ENCODE peak calls at places on chromosomes 5 and 9, in seven cellular contexts. U is colonic mucosa, O is breast epithelium, P is endodermal cell, R is Peyer's patch, L is mesendoderm, S is OCI-LY7. Q is an unnamed sample.
A peak's percentile ranks its signal among the peaks of the same experiment; 100 is the strongest.

GRCh38 chr5:61675015-61675692 is 343.1 kb downstream of the ZSWIM6 start:
- DNase-seq in U (peak; percentile 50), O (no peak), P (peak; percentile 61), R (no peak), L (peak; percentile 50), S (no peak), Q (no peak)

GRCh38 chr9:120901704-120902103 is 24.7 kb upstream of the PHF19 start:
- DNase-seq in U (no peak), O (no peak), P (no peak), R (no peak), L (no peak), S (peak; percentile 75), Q (no peak)

GRCh38 chr9:131583836-131584555 is 38.7 kb downstream of the PRRT1B start:
- DNase-seq in U (no peak), O (no peak), P (peak; percentile 34), R (no peak), L (no peak), S (no peak), Q (peak; percentile 14)

GRCh38 chr9:70043689-70044449 is at the start of gene MAMDC2:
- DNase-seq in U (peak; percentile 32), O (peak; percentile 46), P (peak; percentile 86), R (peak; percentile 58), L (peak; percentile 73), S (no peak), Q (peak; percentile 57)

GRCh38 chr9:25350011-25350410 is 328.2 kb downstream of the TUSC1 start:
- DNase-seq in U (no peak), O (no peak), P (no peak), R (no peak), L (no peak), S (peak; percentile 21), Q (no peak)

GRCh38 chr5:14598225-14598624 is 16.6 kb downstream of the OTULINL start:
- DNase-seq in U (no peak), O (no peak), P (no peak), R (no peak), L (no peak), S (no peak), Q (no peak)

GRCh38 chr5:5474961-5475360 is 52.5 kb downstream of the ICE1 start:
- DNase-seq in U (no peak), O (no peak), P (no peak), R (no peak), L (no peak), S (no peak), Q (no peak)

GRCh38 chr5:171534009-171534895 is 114.8 kb downstream of the FGF18 start:
- DNase-seq in U (no peak), O (no peak), P (no peak), R (no peak), L (peak; percentile 46), S (no peak), Q (no peak)

GRCh38 chr9:130443840-130444492 is 795 bp upstream of the ASS1 start:
- DNase-seq in U (peak; percentile 42), O (no peak), P (no peak), R (no peak), L (no peak), S (no peak), Q (no peak)

GRCh38 chr9:5364294-5364990 is 24.8 kb upstream of the RLN1 start:
- DNase-seq in U (no peak), O (no peak), P (no peak), R (no peak), L (no peak), S (no peak), Q (no peak)

GRCh38 chr5:164298165-164298564 is 792.7 kb downstream of the MAT2B start:
- DNase-seq in U (no peak), O (no peak), P (no peak), R (no peak), L (no peak), S (no peak), Q (no peak)

GRCh38 chr5:32323741-32324140 is 11.0 kb upstream of the MTMR12 start:
- DNase-seq in U (no peak), O (no peak), P (peak; percentile 62), R (no peak), L (peak; percentile 26), S (no peak), Q (no peak)

GRCh38 chr5:142789206-142789605 is 19.0 kb downstream of the ARHGAP26 start:
- DNase-seq in U (no peak), O (no peak), P (no peak), R (no peak), L (no peak), S (no peak), Q (no peak)

GRCh38 chr9:97934321-97935115 is 3.5 kb downstream of the HEMGN start:
- DNase-seq in U (no peak), O (no peak), P (peak; percentile 59), R (no peak), L (peak; percentile 26), S (peak; percentile 76), Q (no peak)

GRCh38 chr5:64746446-64746845 is 22.0 kb downstream of the SREK1IP1 start:
- DNase-seq in U (no peak), O (no peak), P (no peak), R (no peak), L (no peak), S (no peak), Q (no peak)

GRCh38 chr9:17398351-17398750 is 180.5 kb upstream of the SH3GL2 start:
- DNase-seq in U (no peak), O (no peak), P (no peak), R (no peak), L (peak; percentile 18), S (no peak), Q (no peak)

GRCh38 chr9:29691758-29692407 is 2118.6 kb upstream of the C9orf72 start:
- DNase-seq in U (no peak), O (no peak), P (peak; percentile 88), R (no peak), L (peak; percentile 87), S (peak; percentile 16), Q (no peak)

GRCh38 chr9:135666534-135667402 is 3.7 kb downstream of the LCN9 start:
- DNase-seq in U (no peak), O (no peak), P (no peak), R (peak; percentile 22), L (no peak), S (no peak), Q (no peak)

GRCh38 chr5:108481355-108481931 is 99.5 kb upstream of the FBXL17 start:
- DNase-seq in U (no peak), O (no peak), P (peak; percentile 54), R (no peak), L (peak; percentile 77), S (peak; percentile 33), Q (no peak)

GRCh38 chr5:123554601-123555000 is 42.6 kb downstream of the CSNK1G3 start:
- DNase-seq in U (no peak), O (no peak), P (no peak), R (no peak), L (peak; percentile 34), S (no peak), Q (no peak)

DNA sequence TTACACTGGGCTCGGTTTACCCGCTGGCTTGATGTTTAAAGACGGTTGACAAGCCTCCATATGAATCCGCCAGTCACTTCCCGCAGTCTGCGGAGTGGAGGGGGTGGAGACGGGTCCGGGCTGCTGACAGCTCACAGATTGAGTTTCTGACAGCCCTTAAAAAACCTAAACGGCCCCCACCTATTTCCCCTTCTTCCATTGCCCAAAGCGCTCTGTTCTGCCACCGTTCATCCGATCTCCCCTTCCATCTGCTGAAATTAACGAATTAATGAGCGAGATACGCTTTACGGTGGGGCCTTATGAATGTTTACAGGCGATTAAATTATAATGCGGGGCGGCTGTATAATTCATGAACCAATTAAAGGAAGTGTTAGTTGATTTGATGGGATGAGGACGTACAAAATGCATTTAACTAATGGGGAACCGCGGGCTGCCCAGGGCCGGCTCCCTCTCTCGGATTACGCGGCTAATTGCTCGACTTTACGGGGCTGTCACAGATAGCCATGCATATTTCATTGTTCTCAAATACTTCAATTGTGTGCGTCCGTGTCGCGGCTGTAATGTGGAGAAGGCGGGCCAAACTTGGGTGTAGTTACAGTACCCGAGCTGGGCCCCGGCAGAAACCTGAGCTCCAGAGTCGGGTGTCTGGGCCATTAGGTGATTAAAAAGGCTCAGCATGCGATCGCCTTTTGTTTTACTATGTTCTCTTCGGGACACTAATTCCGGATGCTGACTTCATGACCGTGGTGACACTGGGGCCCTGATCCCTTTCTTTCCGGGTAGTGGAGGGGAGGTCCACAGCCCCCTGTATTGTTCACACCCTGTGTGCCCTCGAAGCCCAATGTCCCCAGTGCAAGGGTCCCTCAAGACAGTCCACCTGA is 74.9 kb downstream of the GTF3C4 start:
- DNase-seq in U (no peak), O (no peak), P (peak; percentile 80), R (no peak), L (peak; percentile 56), S (no peak), Q (no peak)
- H3K4me3 ChIP-seq in U (no peak overlapping the region), O (no peak overlapping the region), P (peak overlapping the region; percentile 71), R (no peak overlapping the region), L (no peak overlapping the region), S (no peak overlapping the region), Q (peak overlapping the region; percentile 33)

GRCh38 chr9:89175739-89176360 is 2.8 kb downstream of the SHC3 start:
- DNase-seq in U (no peak), O (no peak), P (no peak), R (no peak), L (no peak), S (no peak), Q (no peak)
- H3K4me3 ChIP-seq in U (no peak overlapping the region), O (peak overlapping the region; percentile 59), P (no peak overlapping the region), R (no peak overlapping the region), L (no peak overlapping the region), S (no peak overlapping the region), Q (no peak overlapping the region)

DNA sequence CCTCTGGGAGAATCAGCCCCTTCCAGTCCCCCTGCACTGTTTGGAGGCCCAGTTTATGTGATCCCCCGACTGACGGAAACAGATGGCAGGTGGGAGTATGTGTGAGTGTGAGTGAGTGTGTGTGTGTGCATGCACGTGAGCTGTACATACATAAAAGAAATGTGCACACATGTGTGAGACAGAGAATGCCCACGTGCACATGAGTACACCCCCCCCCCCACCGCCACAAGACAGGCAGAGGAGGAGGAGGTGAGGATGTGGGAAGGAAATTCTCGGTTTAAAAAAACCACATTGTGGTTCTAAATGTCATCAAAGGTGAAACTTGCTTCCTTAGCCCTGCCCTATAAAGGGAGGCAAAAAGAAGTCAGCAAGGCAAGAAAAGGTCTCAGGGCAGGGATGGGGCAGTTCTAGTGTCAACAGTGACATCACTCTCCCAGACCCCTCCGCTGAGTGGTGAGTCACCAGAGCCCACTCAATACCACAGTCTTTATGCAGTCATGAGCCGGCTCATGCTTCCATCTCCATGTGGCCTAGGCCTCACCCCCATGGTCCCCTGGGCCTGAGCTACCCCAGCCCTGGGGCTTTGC is 79.2 kb upstream of the HSPA9 start:
- DNase-seq in U (no peak), O (no peak), P (peak; percentile 48), R (no peak), L (peak; percentile 52), S (no peak), Q (no peak)
- H3K4me3 ChIP-seq in U (no peak overlapping the region), O (no peak overlapping the region), P (no peak overlapping the region), R (no peak overlapping the region), L (no peak overlapping the region), S (no peak overlapping the region), Q (no peak overlapping the region)

DNA sequence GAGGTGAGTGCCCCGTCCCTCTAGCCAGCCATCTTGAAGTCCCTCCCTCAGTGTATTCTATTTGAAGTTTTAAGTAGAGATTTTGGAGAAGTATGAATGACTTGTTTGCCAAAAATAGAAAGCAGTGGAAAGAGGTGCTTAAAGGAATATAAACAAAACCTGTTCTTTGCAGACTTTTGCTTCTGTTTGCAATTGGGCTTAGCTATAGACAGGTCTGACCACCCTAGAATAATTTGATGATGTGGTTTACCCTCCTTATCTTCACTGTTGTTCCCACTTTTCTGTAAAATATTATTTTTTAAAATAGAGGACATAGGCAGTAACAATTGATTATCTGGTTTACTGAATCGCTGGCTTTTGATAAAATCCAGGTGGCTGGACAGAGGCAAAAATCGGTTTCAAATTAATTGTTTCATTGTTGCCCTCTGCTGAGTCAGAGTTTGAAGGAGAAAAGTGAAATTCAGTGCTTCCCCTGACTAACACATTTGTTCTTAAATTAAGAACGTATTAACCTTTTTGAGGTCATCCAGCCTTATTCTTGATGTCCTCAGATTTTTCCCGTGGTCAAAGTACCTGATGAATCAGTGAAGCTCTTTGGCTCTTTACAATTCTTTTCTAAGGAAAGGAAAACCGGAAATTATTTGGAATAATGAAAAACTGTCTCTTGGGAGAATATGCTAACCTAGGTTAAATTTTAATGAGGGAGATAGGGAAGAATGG is 21.4 kb downstream of the OSMR start:
- DNase-seq in U (no peak), O (no peak), P (no peak), R (no peak), L (no peak), S (no peak), Q (no peak)
- H3K4me3 ChIP-seq in U (no peak overlapping the region), O (no peak overlapping the region), P (no peak overlapping the region), R (no peak overlapping the region), L (no peak overlapping the region), S (no peak overlapping the region), Q (no peak overlapping the region)